ENCODE peak calls at places on chromosomes 16 and 17, in five cellular contexts. One of them, this sample, is unnamed.
A peak's percentile ranks its signal among the peaks of the same experiment; 100 is the strongest.

GRCh38 chr17:63356275-63356905 is 89.7 kb downstream of the CYB561 start:
- DNase-seq in fibroblast of mammary gland: peak; percentile 99
- DNase-seq in retina: no peak
- DNase-seq in EH: peak; percentile 98
- DNase-seq in erythroblast: no peak
- DNase-seq in this sample: no peak

GRCh38 chr16:11251525-11252481 is 4.2 kb downstream of the SOCS1 start:
- DNase-seq in fibroblast of mammary gland: peak; percentile 70
- DNase-seq in retina: no peak
- DNase-seq in EH: peak; percentile 21
- DNase-seq in erythroblast: no peak
- DNase-seq in this sample: no peak

GRCh38 chr16:57474671-57475661 is 11.3 kb downstream of the DOK4 start:
- DNase-seq in fibroblast of mammary gland: no peak
- DNase-seq in retina: no peak
- DNase-seq in EH: no peak
- DNase-seq in erythroblast: no peak
- DNase-seq in this sample: no peak

GRCh38 chr17:42865638-42866094 is 14.7 kb downstream of the AOC3 start:
- DNase-seq in fibroblast of mammary gland: no peak
- DNase-seq in retina: no peak
- DNase-seq in EH: no peak
- DNase-seq in erythroblast: no peak
- DNase-seq in this sample: peak; percentile 34

GRCh38 chr17:57375040-57375769 is 118.9 kb downstream of the MSI2 start:
- DNase-seq in fibroblast of mammary gland: no peak
- DNase-seq in retina: no peak
- DNase-seq in EH: peak; percentile 19
- DNase-seq in erythroblast: no peak
- DNase-seq in this sample: no peak

GRCh38 chr16:47565454-47565853 is 104.3 kb downstream of the PHKB start:
- DNase-seq in fibroblast of mammary gland: peak; percentile 81
- DNase-seq in retina: no peak
- DNase-seq in EH: peak; percentile 84
- DNase-seq in erythroblast: no peak
- DNase-seq in this sample: peak; percentile 61

GRCh38 chr17:18859256-18859655 is 1.3 kb downstream of the PRPSAP2 start:
- DNase-seq in fibroblast of mammary gland: peak; percentile 47
- DNase-seq in retina: peak; percentile 49
- DNase-seq in EH: peak; percentile 46
- DNase-seq in erythroblast: peak; percentile 63
- DNase-seq in this sample: no peak

GRCh38 chr17:51617876-51618455 is 357.6 kb downstream of the UTP18 start:
- DNase-seq in fibroblast of mammary gland: no peak
- DNase-seq in retina: no peak
- DNase-seq in EH: no peak
- DNase-seq in erythroblast: no peak
- DNase-seq in this sample: no peak

GRCh38 chr17:56639517-56639916 is 46.0 kb downstream of the NOG start:
- DNase-seq in fibroblast of mammary gland: no peak
- DNase-seq in retina: no peak
- DNase-seq in EH: no peak
- DNase-seq in erythroblast: no peak
- DNase-seq in this sample: no peak

GRCh38 chr17:76095943-76096342 is 7.6 kb downstream of the EXOC7 start:
- DNase-seq in fibroblast of mammary gland: no peak
- DNase-seq in retina: no peak
- DNase-seq in EH: no peak
- DNase-seq in erythroblast: no peak
- DNase-seq in this sample: no peak

GRCh38 chr16:22217890-22218730 is 12.0 kb downstream of the EEF2K start:
- DNase-seq in fibroblast of mammary gland: peak; percentile 56
- DNase-seq in retina: no peak
- DNase-seq in EH: no peak
- DNase-seq in erythroblast: peak; percentile 83
- DNase-seq in this sample: peak; percentile 63

GRCh38 chr17:48928876-48929811 is 15.5 kb downstream of the SNF8 start:
- DNase-seq in fibroblast of mammary gland: peak; percentile 24
- DNase-seq in retina: no peak
- DNase-seq in EH: peak; percentile 32
- DNase-seq in erythroblast: no peak
- DNase-seq in this sample: no peak

GRCh38 chr17:19003966-19004600 is 481 bp downstream of the FAM83G start:
- DNase-seq in fibroblast of mammary gland: peak; percentile 15
- DNase-seq in retina: peak; percentile 73
- DNase-seq in EH: peak; percentile 56
- DNase-seq in erythroblast: no peak
- DNase-seq in this sample: no peak